ENCODE peak calls at places on chromosomes 11 and 22, in nine cellular contexts. V is stimulated activated CD4-positive, alpha-beta T cell treated with anti-CD3 and anti-CD28 coated beads, Interleukin-1b, Interleukin-23, amount 100 ng/mL, for 24 hours; Q is germinal center; G is ELR; R is left ventricle myocardium inferior; O is fibroblast of lung; S is GM12892; H is NCI-H1105; Z is WERI-Rb-1. F is an unnamed sample.

GRCh38 chr11:40215605-40216004 is 1243.8 kb downstream of the LRRC4C start:
- DNase-seq in R (no peak), V (no peak), S (no peak), H (no peak), Z (no peak), G (no peak), O (no peak), Q (no peak), F (no peak)

GRCh38 chr11:94938399-94939055 is 34.8 kb downstream of the CWC15 start:
- DNase-seq in O (peak; percentile 95), R (peak; percentile 82), S (no peak), H (no peak), V (no peak), Q (no peak), Z (no peak), G (peak; percentile 13), F (no peak)

GRCh38 chr11:103964390-103964789 is 72.0 kb upstream of the DDI1 start:
- DNase-seq in V (no peak), O (no peak), Q (no peak), G (no peak), H (no peak), Z (no peak), R (no peak), S (no peak), F (no peak)

GRCh38 chr11:70712471-70712870 is 314.1 kb downstream of the CTTN start:
- DNase-seq in Z (no peak), S (no peak), V (no peak), O (no peak), H (no peak), Q (no peak), R (no peak), G (no peak), F (no peak)

GRCh38 chr22:36486619-36487384 is 5.4 kb upstream of the TXN2 start:
- DNase-seq in R (no peak), Z (peak; percentile 56), H (no peak), G (peak; percentile 78), V (peak; percentile 38), O (peak; percentile 61), Q (no peak), S (no peak), F (peak; percentile 60)

GRCh38 chr11:77301510-77301909 is at the start of gene GDPD4:
- DNase-seq in O (no peak), G (no peak), Z (no peak), S (no peak), V (no peak), R (no peak), Q (no peak), H (no peak), F (no peak)

GRCh38 chr11:121928597-121929580 is 187.1 kb downstream of the BLID start:
- DNase-seq in O (no peak), G (no peak), R (no peak), Z (no peak), S (no peak), H (no peak), V (no peak), Q (no peak), F (no peak)

GRCh38 chr11:67354314-67355022 is 1.1 kb upstream of the POLD4 start:
- DNase-seq in O (peak; percentile 96), V (no peak), Q (peak; percentile 26), S (no peak), G (peak; percentile 99), H (no peak), Z (peak; percentile 62), R (peak; percentile 60), F (peak; percentile 13)

GRCh38 chr11:134126197-134126822 is 57.4 kb downstream of the JAM3 start:
- DNase-seq in O (peak; percentile 92), Z (no peak), V (no peak), G (peak; percentile 94), Q (no peak), R (no peak), H (no peak), S (no peak), F (no peak)

GRCh38 chr11:132028380-132029240 is 658.2 kb downstream of the NTM start:
- DNase-seq in H (peak; percentile 74), G (peak; percentile 65), O (peak; percentile 77), S (no peak), V (no peak), Z (peak; percentile 63), Q (no peak), R (peak; percentile 28), F (peak; percentile 21)

GRCh38 chr22:39384750-39385480 is 14.7 kb upstream of the TAB1 start:
- DNase-seq in G (peak; percentile 51), S (no peak), Q (no peak), O (peak; percentile 22), H (no peak), Z (peak; percentile 81), V (no peak), R (no peak), F (peak; percentile 38)

GRCh38 chr11:2777396-2777795 is 77.6 kb upstream of the KCNQ1OT1 start:
- DNase-seq in Q (no peak), V (no peak), G (peak; percentile 48), H (no peak), S (no peak), O (no peak), R (peak; percentile 7), Z (no peak), F (no peak)

GRCh38 chr22:24588756-24589481 is 4.0 kb downstream of the LRRC75B start:
- DNase-seq in O (no peak), R (no peak), Z (no peak), G (no peak), S (no peak), H (no peak), V (no peak), Q (no peak), F (no peak)

GRCh38 chr11:67301951-67302516 is 1.3 kb upstream of the SSH3 start:
- DNase-seq in H (peak; percentile 38), S (peak; percentile 13), O (peak; percentile 73), V (no peak), Z (peak; percentile 87), R (peak; percentile 64), Q (no peak), G (peak; percentile 34), F (peak; percentile 60)

GRCh38 chr11:121841487-121842167 is 274.4 kb downstream of the BLID start:
- DNase-seq in Z (no peak), R (no peak), S (no peak), V (no peak), H (no peak), G (peak; percentile 57), O (peak; percentile 63), Q (no peak), F (no peak)

GRCh38 chr11:115477410-115477809 is 26.8 kb downstream of the CADM1 start:
- DNase-seq in Q (no peak), O (no peak), H (no peak), G (no peak), R (no peak), V (no peak), S (no peak), Z (no peak), F (peak; percentile 3)

GRCh38 chr11:112292785-112293407 is 32.2 kb upstream of the PLET1 start:
- DNase-seq in S (no peak), G (peak; percentile 75), H (no peak), O (peak; percentile 89), Z (no peak), R (no peak), Q (no peak), V (no peak), F (no peak)

GRCh38 chr11:23924226-23924625 is 572.6 kb upstream of the LUZP2 start:
- DNase-seq in H (no peak), O (no peak), V (no peak), R (no peak), Q (no peak), Z (no peak), G (no peak), S (no peak), F (no peak)

GRCh38 chr11:326842-327580 is 6.4 kb upstream of the IFITM3 start:
- DNase-seq in O (peak; percentile 71), G (peak; percentile 46), Z (no peak), V (no peak), H (no peak), S (peak; percentile 73), Q (peak; percentile 55), R (peak; percentile 89), F (no peak)

GRCh38 chr11:7667460-7667859 is 5.8 kb downstream of the CYB5R2 start:
- DNase-seq in G (no peak), S (no peak), O (no peak), Q (no peak), Z (peak; percentile 35), R (no peak), V (no peak), H (no peak), F (no peak)

GRCh38 chr22:35921777-35922176 is 106.8 kb downstream of the RBFOX2 start:
- DNase-seq in Q (peak; percentile 13), H (peak; percentile 38), S (no peak), G (peak; percentile 92), V (no peak), Z (peak; percentile 71), O (peak; percentile 93), R (no peak), F (peak; percentile 45)

GRCh38 chr11:45603930-45604682 is 61.3 kb downstream of the CHST1 start:
- DNase-seq in Z (no peak), S (no peak), G (no peak), O (no peak), H (no peak), V (no peak), Q (no peak), R (peak; percentile 63), F (no peak)

F was measured in NCI-H524.